ENCODE peak calls at places on chromosomes 12 and 14, in ten cellular contexts. One of them, this sample, is unnamed.

GRCh38 chr14:92362781-92363235 is 39.8 kb downstream of the SLC24A4 start:
- DNase-seq in H7: no peak
- DNase-seq in heart right ventricle: no peak
- DNase-seq in stimulated activated CD8-positive, alpha-beta memory T cell treated with anti-CD3 and anti-CD28 coated beads, Interleukin-7, amount 100 ng/mL, for 48 hours: no peak
- DNase-seq in nephron progenitor cell: no peak
- DNase-seq in Daoy: peak
- DNase-seq in small intestine: no peak
- DNase-seq in H4: peak
- DNase-seq in activated CD8-positive, alpha-beta memory T cell treated with anti-CD3 and anti-CD28 coated beads, Interleukin-2, amount 50 U/mL, for 4 hours: no peak
- DNase-seq in progenitor cell of endocrine pancreas: no peak
- DNase-seq in this sample: no peak

GRCh38 chr14:49954171-49954631 is 61.3 kb downstream of the ARF6 start:
- DNase-seq in heart right ventricle: no peak
- DNase-seq in progenitor cell of endocrine pancreas: no peak
- DNase-seq in nephron progenitor cell: no peak
- DNase-seq in small intestine: no peak
- DNase-seq in Daoy: no peak
- DNase-seq in H4: no peak
- DNase-seq in H7: no peak
- DNase-seq in stimulated activated CD8-positive, alpha-beta memory T cell treated with anti-CD3 and anti-CD28 coated beads, Interleukin-7, amount 100 ng/mL, for 48 hours: no peak
- DNase-seq in activated CD8-positive, alpha-beta memory T cell treated with anti-CD3 and anti-CD28 coated beads, Interleukin-2, amount 50 U/mL, for 4 hours: no peak
- DNase-seq in this sample: peak

GRCh38 chr12:65944637-65945036 is 120.4 kb downstream of the HMGA2 start:
- DNase-seq in progenitor cell of endocrine pancreas: no peak
- DNase-seq in H4: no peak
- DNase-seq in nephron progenitor cell: no peak
- DNase-seq in H7: no peak
- DNase-seq in small intestine: no peak
- DNase-seq in heart right ventricle: no peak
- DNase-seq in stimulated activated CD8-positive, alpha-beta memory T cell treated with anti-CD3 and anti-CD28 coated beads, Interleukin-7, amount 100 ng/mL, for 48 hours: no peak
- DNase-seq in activated CD8-positive, alpha-beta memory T cell treated with anti-CD3 and anti-CD28 coated beads, Interleukin-2, amount 50 U/mL, for 4 hours: no peak
- DNase-seq in Daoy: no peak
- DNase-seq in this sample: no peak

GRCh38 chr12:25121110-25121509 is 73.8 kb downstream of the DNAI7 start:
- DNase-seq in nephron progenitor cell: no peak
- DNase-seq in Daoy: no peak
- DNase-seq in H7: no peak
- DNase-seq in heart right ventricle: no peak
- DNase-seq in progenitor cell of endocrine pancreas: no peak
- DNase-seq in stimulated activated CD8-positive, alpha-beta memory T cell treated with anti-CD3 and anti-CD28 coated beads, Interleukin-7, amount 100 ng/mL, for 48 hours: no peak
- DNase-seq in small intestine: no peak
- DNase-seq in H4: no peak
- DNase-seq in activated CD8-positive, alpha-beta memory T cell treated with anti-CD3 and anti-CD28 coated beads, Interleukin-2, amount 50 U/mL, for 4 hours: no peak
- DNase-seq in this sample: no peak

GRCh38 chr12:80648866-80649265 is 58.6 kb upstream of the MYF6 start:
- DNase-seq in H7: no peak
- DNase-seq in heart right ventricle: no peak
- DNase-seq in stimulated activated CD8-positive, alpha-beta memory T cell treated with anti-CD3 and anti-CD28 coated beads, Interleukin-7, amount 100 ng/mL, for 48 hours: no peak
- DNase-seq in small intestine: no peak
- DNase-seq in Daoy: no peak
- DNase-seq in nephron progenitor cell: no peak
- DNase-seq in progenitor cell of endocrine pancreas: no peak
- DNase-seq in activated CD8-positive, alpha-beta memory T cell treated with anti-CD3 and anti-CD28 coated beads, Interleukin-2, amount 50 U/mL, for 4 hours: no peak
- DNase-seq in H4: no peak
- DNase-seq in this sample: peak

GRCh38 chr12:124864326-124864752 is 675 bp upstream of the SCARB1 start:
- DNase-seq in nephron progenitor cell: no peak
- DNase-seq in progenitor cell of endocrine pancreas: no peak
- DNase-seq in small intestine: no peak
- DNase-seq in H7: peak
- DNase-seq in Daoy: no peak
- DNase-seq in H4: no peak
- DNase-seq in stimulated activated CD8-positive, alpha-beta memory T cell treated with anti-CD3 and anti-CD28 coated beads, Interleukin-7, amount 100 ng/mL, for 48 hours: no peak
- DNase-seq in heart right ventricle: no peak
- DNase-seq in activated CD8-positive, alpha-beta memory T cell treated with anti-CD3 and anti-CD28 coated beads, Interleukin-2, amount 50 U/mL, for 4 hours: peak
- DNase-seq in this sample: no peak

GRCh38 chr14:94051115-94051514 is 25.0 kb downstream of the OTUB2 start:
- DNase-seq in nephron progenitor cell: no peak
- DNase-seq in activated CD8-positive, alpha-beta memory T cell treated with anti-CD3 and anti-CD28 coated beads, Interleukin-2, amount 50 U/mL, for 4 hours: no peak
- DNase-seq in small intestine: peak
- DNase-seq in progenitor cell of endocrine pancreas: no peak
- DNase-seq in heart right ventricle: peak
- DNase-seq in H7: no peak
- DNase-seq in stimulated activated CD8-positive, alpha-beta memory T cell treated with anti-CD3 and anti-CD28 coated beads, Interleukin-7, amount 100 ng/mL, for 48 hours: no peak
- DNase-seq in Daoy: peak
- DNase-seq in H4: no peak
- DNase-seq in this sample: no peak

GRCh38 chr14:66435683-66436082 is 50.5 kb upstream of the CCDC196 start:
- DNase-seq in heart right ventricle: no peak
- DNase-seq in H4: no peak
- DNase-seq in Daoy: no peak
- DNase-seq in small intestine: no peak
- DNase-seq in stimulated activated CD8-positive, alpha-beta memory T cell treated with anti-CD3 and anti-CD28 coated beads, Interleukin-7, amount 100 ng/mL, for 48 hours: no peak
- DNase-seq in activated CD8-positive, alpha-beta memory T cell treated with anti-CD3 and anti-CD28 coated beads, Interleukin-2, amount 50 U/mL, for 4 hours: no peak
- DNase-seq in progenitor cell of endocrine pancreas: no peak
- DNase-seq in nephron progenitor cell: no peak
- DNase-seq in H7: no peak
- DNase-seq in this sample: no peak

GRCh38 chr12:26122681-26123481 is 2.0 kb downstream of the BHLHE41 start:
- DNase-seq in Daoy: peak
- DNase-seq in H4: peak
- DNase-seq in small intestine: peak
- DNase-seq in nephron progenitor cell: peak
- DNase-seq in activated CD8-positive, alpha-beta memory T cell treated with anti-CD3 and anti-CD28 coated beads, Interleukin-2, amount 50 U/mL, for 4 hours: peak
- DNase-seq in heart right ventricle: peak
- DNase-seq in stimulated activated CD8-positive, alpha-beta memory T cell treated with anti-CD3 and anti-CD28 coated beads, Interleukin-7, amount 100 ng/mL, for 48 hours: no peak
- DNase-seq in progenitor cell of endocrine pancreas: peak
- DNase-seq in H7: peak
- DNase-seq in this sample: peak

GRCh38 chr12:108587826-108588225 is 10.1 kb downstream of the TMEM119 start:
- DNase-seq in activated CD8-positive, alpha-beta memory T cell treated with anti-CD3 and anti-CD28 coated beads, Interleukin-2, amount 50 U/mL, for 4 hours: no peak
- DNase-seq in H7: no peak
- DNase-seq in small intestine: no peak
- DNase-seq in nephron progenitor cell: no peak
- DNase-seq in stimulated activated CD8-positive, alpha-beta memory T cell treated with anti-CD3 and anti-CD28 coated beads, Interleukin-7, amount 100 ng/mL, for 48 hours: no peak
- DNase-seq in progenitor cell of endocrine pancreas: no peak
- DNase-seq in Daoy: no peak
- DNase-seq in H4: no peak
- DNase-seq in heart right ventricle: no peak
- DNase-seq in this sample: no peak

GRCh38 chr12:5260086-5260485 is 171.8 kb upstream of the NTF3 start:
- DNase-seq in stimulated activated CD8-positive, alpha-beta memory T cell treated with anti-CD3 and anti-CD28 coated beads, Interleukin-7, amount 100 ng/mL, for 48 hours: no peak
- DNase-seq in activated CD8-positive, alpha-beta memory T cell treated with anti-CD3 and anti-CD28 coated beads, Interleukin-2, amount 50 U/mL, for 4 hours: no peak
- DNase-seq in heart right ventricle: no peak
- DNase-seq in small intestine: no peak
- DNase-seq in progenitor cell of endocrine pancreas: no peak
- DNase-seq in Daoy: peak
- DNase-seq in H7: no peak
- DNase-seq in nephron progenitor cell: no peak
- DNase-seq in H4: no peak
- DNase-seq in this sample: no peak

GRCh38 chr14:50225974-50226297 is 5.4 kb downstream of the SOS2 start:
- DNase-seq in nephron progenitor cell: no peak
- DNase-seq in small intestine: peak
- DNase-seq in progenitor cell of endocrine pancreas: no peak
- DNase-seq in H4: no peak
- DNase-seq in heart right ventricle: no peak
- DNase-seq in Daoy: no peak
- DNase-seq in stimulated activated CD8-positive, alpha-beta memory T cell treated with anti-CD3 and anti-CD28 coated beads, Interleukin-7, amount 100 ng/mL, for 48 hours: no peak
- DNase-seq in H7: no peak
- DNase-seq in activated CD8-positive, alpha-beta memory T cell treated with anti-CD3 and anti-CD28 coated beads, Interleukin-2, amount 50 U/mL, for 4 hours: no peak
- DNase-seq in this sample: no peak

GRCh38 chr12:82789674-82790073 is 103.0 kb downstream of the TMTC2 start:
- DNase-seq in activated CD8-positive, alpha-beta memory T cell treated with anti-CD3 and anti-CD28 coated beads, Interleukin-2, amount 50 U/mL, for 4 hours: no peak
- DNase-seq in H7: no peak
- DNase-seq in H4: no peak
- DNase-seq in stimulated activated CD8-positive, alpha-beta memory T cell treated with anti-CD3 and anti-CD28 coated beads, Interleukin-7, amount 100 ng/mL, for 48 hours: no peak
- DNase-seq in heart right ventricle: no peak
- DNase-seq in nephron progenitor cell: no peak
- DNase-seq in small intestine: no peak
- DNase-seq in progenitor cell of endocrine pancreas: no peak
- DNase-seq in Daoy: no peak
- DNase-seq in this sample: no peak

This sample was measured in NCI-H226.